ENCODE peak calls at places on chromosome 12, in seven cellular contexts. Y is ovary, R is astrocyte, T is prostate gland, E is thoracic aorta, Q is HL-60, A is H1. C is an unnamed sample.

GRCh38 chr12:105331805-105332251 is 1.3 kb downstream of the C12orf75 start:
- DNase-seq in E (no peak), Q (no peak), T (no peak), R (no peak), A (peak; percentile 47), Y (no peak), C (peak; percentile 23)

GRCh38 chr12:77124767-77125166 is 59.4 kb upstream of the E2F7 start:
- DNase-seq in E (no peak), R (peak; percentile 82), Q (no peak), Y (no peak), T (no peak), A (no peak), C (peak; percentile 85)

GRCh38 chr12:15863258-15863835 is 18.8 kb upstream of the STRAP start:
- DNase-seq in A (no peak), Y (no peak), R (peak; percentile 26), T (no peak), Q (no peak), E (no peak), C (no peak)

GRCh38 chr12:56087220-56087619 is 7.3 kb downstream of the ERBB3 start:
- DNase-seq in Y (no peak), E (no peak), A (no peak), T (peak; percentile 78), Q (no peak), R (no peak), C (no peak)

GRCh38 chr12:121514184-121514742 is 66.6 kb downstream of the KDM2B start:
- DNase-seq in R (no peak), E (no peak), A (no peak), Y (no peak), Q (no peak), T (no peak), C (no peak)

GRCh38 chr12:68177562-68177961 is 18.0 kb upstream of the IFNG start:
- DNase-seq in R (no peak), T (no peak), A (no peak), Y (no peak), Q (no peak), E (no peak), C (no peak)

GRCh38 chr12:89529738-89530137 is 3.9 kb upstream of the POC1B start:
- DNase-seq in Q (peak; percentile 48), A (no peak), Y (no peak), E (no peak), T (no peak), R (peak; percentile 25), C (peak; percentile 31)

GRCh38 chr12:106645074-106645421 is 62.2 kb downstream of the RFX4 start:
- DNase-seq in E (no peak), Q (no peak), Y (no peak), A (no peak), R (peak; percentile 18), T (peak; percentile 92), C (peak; percentile 40)

GRCh38 chr12:117470804-117471203 is 109.4 kb upstream of the NOS1 start:
- DNase-seq in Q (peak; percentile 7), A (no peak), R (no peak), T (no peak), E (no peak), Y (no peak), C (no peak)

GRCh38 chr12:52189376-52190174 is 2.2 kb downstream of the KRT80 start:
- DNase-seq in Q (no peak), A (no peak), Y (no peak), E (no peak), R (peak; percentile 64), T (no peak), C (peak; percentile 77)

GRCh38 chr12:12757121-12757520 is 28.3 kb upstream of the APOLD1 start:
- DNase-seq in Q (no peak), E (no peak), T (no peak), Y (no peak), A (no peak), R (no peak), C (no peak)

GRCh38 chr12:27331299-27331926 is 1.2 kb upstream of the BMAL2 start:
- DNase-seq in Y (no peak), R (peak; percentile 95), A (no peak), T (peak; percentile 25), Q (peak; percentile 74), E (no peak), C (peak; percentile 97)

GRCh38 chr12:4261655-4262054 is 11.9 kb upstream of the CCND2 start:
- DNase-seq in A (no peak), R (no peak), Y (no peak), T (no peak), Q (no peak), E (no peak), C (no peak)
- H3K27me3 ChIP-seq in A (no peaks in the 10 kb centered on the region), R (peaks cover 4% of the 10 kb centered on the region), Y (no peaks in the 10 kb centered on the region), T (no peaks in the 10 kb centered on the region), Q (peaks cover 2% of the 10 kb centered on the region), E (no peaks in the 10 kb centered on the region), C (peaks cover 17% of the 10 kb centered on the region)

GRCh38 chr12:132196038-132196872 is 52.0 kb downstream of the NOC4L start:
- DNase-seq in R (peak; percentile 4), Y (no peak), E (no peak), A (no peak), Q (no peak), T (no peak), C (no peak)

GRCh38 chr12:132196873-132197390 is 52.7 kb downstream of the NOC4L start:
- DNase-seq in Q (no peak), R (no peak), A (no peak), E (no peak), Y (no peak), T (no peak), C (no peak)

GRCh38 chr12:132194556-132194955 is 50.3 kb downstream of the NOC4L start:
- DNase-seq in Y (no peak), A (no peak), Q (no peak), E (no peak), R (no peak), T (no peak), C (no peak)

GRCh38 chr12:132191715-132192553 is 47.7 kb downstream of the NOC4L start:
- DNase-seq in A (no peak), R (no peak), E (no peak), Q (no peak), T (no peak), Y (no peak), C (no peak)

GRCh38 chr12:132194056-132194455 is 49.8 kb downstream of the NOC4L start:
- DNase-seq in A (no peak), E (no peak), R (no peak), T (no peak), Y (no peak), Q (no peak), C (no peak)
- TF ChIP-seq CTCF in A (peak; percentile 93), E (no peak), R (peak; percentile 24), T (no peak), Y (no peak), Q (peak; percentile 5), C (no peak)

DNA sequence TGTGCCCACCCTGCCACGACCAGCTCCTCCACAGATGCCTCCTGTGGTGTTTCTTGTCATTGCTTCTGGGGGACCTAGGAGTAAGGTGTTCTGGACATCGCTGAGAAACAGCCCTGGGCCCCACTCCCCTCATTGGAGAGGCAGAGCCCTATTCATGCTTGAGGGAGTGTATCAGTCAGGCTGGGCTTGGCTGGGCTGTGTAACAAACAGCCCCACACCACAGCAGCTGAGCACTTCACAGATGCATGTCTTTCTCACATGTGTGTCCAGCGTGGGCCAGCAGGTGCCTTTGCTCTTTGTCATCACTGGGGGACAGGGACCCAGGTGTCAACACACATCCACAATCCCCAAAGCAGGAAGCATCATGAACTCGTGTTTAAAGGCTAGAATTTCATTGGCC is 65.1 kb upstream of the FBRSL1 start:
- DNase-seq in Q (no peak), A (no peak), T (no peak), E (no peak), Y (no peak), R (no peak), C (no peak)
- H3K27me3 ChIP-seq in Q (peaks cover 13% of the 10 kb centered on the region), A (peaks cover 82% of the 10 kb centered on the region), T (no peaks in the 10 kb centered on the region), E (no peaks in the 10 kb centered on the region), Y (no peaks in the 10 kb centered on the region), R (peaks cover 38% of the 10 kb centered on the region), C (peaks cover 2% of the 10 kb centered on the region)

GRCh38 chr12:7018350-7019042 is at the start of gene LPCAT3:
- DNase-seq in E (peak; percentile 88), T (peak; percentile 97), R (peak; percentile 79), A (peak; percentile 86), Y (peak; percentile 98), Q (peak; percentile 88), C (peak; percentile 92)
- TF ChIP-seq CTCF in E (peak; percentile 80), T (peak; percentile 76), R (peak; percentile 68), A (peak; percentile 84), Y (peak; percentile 90), Q (peak; percentile 60), C (peak; percentile 71)

DNA sequence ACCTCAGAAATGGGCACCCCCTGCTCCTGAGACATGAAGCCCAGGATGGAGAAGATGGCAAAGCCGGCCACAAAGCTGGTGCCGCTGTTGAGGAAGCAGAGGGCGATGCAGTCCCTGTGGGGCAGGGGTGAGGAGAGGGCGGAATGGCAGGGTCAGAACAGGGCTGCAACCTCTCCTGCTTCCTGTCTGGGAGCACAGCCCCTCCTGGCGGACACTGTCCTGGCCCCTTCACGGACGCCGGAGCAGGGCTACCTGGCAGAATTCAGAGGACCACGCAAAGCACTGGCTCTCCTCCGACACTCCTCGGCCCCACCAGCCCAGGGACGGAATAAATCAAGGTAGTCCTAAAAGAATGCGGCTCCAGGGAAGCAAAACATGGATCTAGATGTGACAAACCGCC is 12.4 kb upstream of the SLC6A12 start:
- DNase-seq in R (no peak), T (no peak), E (no peak), Q (no peak), Y (no peak), A (no peak), C (no peak)
- H3K27me3 ChIP-seq in R (peaks cover 36% of the 10 kb centered on the region), T (no peaks in the 10 kb centered on the region), E (no peaks in the 10 kb centered on the region), Q (no peaks in the 10 kb centered on the region), Y (no peaks in the 10 kb centered on the region), A (no peaks in the 10 kb centered on the region), C (peaks cover 18% of the 10 kb centered on the region)

GRCh38 chr12:17527021-17527420 is 563.0 kb downstream of the RERGL start:
- DNase-seq in E (no peak), T (no peak), A (no peak), R (no peak), Y (no peak), Q (no peak), C (no peak)
- TF ChIP-seq CTCF in E (no peak), T (no peak), A (no peak), R (no peak), Y (no peak), Q (no peak), C (no peak)

GRCh38 chr12:132556216-132556615 is 54.2 kb downstream of the LRCOL1 start:
- DNase-seq in A (no peak), Y (no peak), Q (no peak), T (no peak), R (no peak), E (no peak), C (no peak)

GRCh38 chr12:132556801-132557200 is 53.6 kb downstream of the LRCOL1 start:
- DNase-seq in E (no peak), Y (no peak), T (no peak), R (no peak), A (no peak), Q (no peak), C (no peak)

GRCh38 chr12:132558861-132559623 is 51.3 kb downstream of the LRCOL1 start:
- DNase-seq in Y (no peak), A (no peak), E (no peak), Q (no peak), T (no peak), R (no peak), C (no peak)

GRCh38 chr12:132557969-132558856 is 52.2 kb downstream of the LRCOL1 start:
- DNase-seq in T (no peak), R (no peak), E (no peak), A (no peak), Y (no peak), Q (peak; percentile 53), C (no peak)

GRCh38 chr12:132557291-132557968 is 53.0 kb downstream of the LRCOL1 start:
- DNase-seq in T (no peak), E (no peak), Y (no peak), A (no peak), Q (no peak), R (no peak), C (no peak)
- H3K27me3 ChIP-seq in T (no peaks in the 10 kb centered on the region), E (no peaks in the 10 kb centered on the region), Y (no peaks in the 10 kb centered on the region), A (peaks cover 60% of the 10 kb centered on the region), Q (no peaks in the 10 kb centered on the region), R (no peaks in the 10 kb centered on the region), C (no peaks in the 10 kb centered on the region)

C was measured in fibroblast of lung.